ENCODE peak calls at places on chromosomes 1 and 21, in five cellular contexts. Y, N, U, V and M are unnamed samples.

GRCh38 chr1:239268007-239268406 is 118.4 kb upstream of the CHRM3 start:
- DNase-seq in N (no peak), V (no peak), Y (no peak), U (no peak), M (no peak)

GRCh38 chr1:189429610-189430009 is 1048.1 kb downstream of the BRINP3 start:
- DNase-seq in U (peak; percentile 0), Y (no peak), N (peak; percentile 11), V (no peak), M (no peak)

GRCh38 chr1:18998016-18998724 is 41.7 kb upstream of the IFFO2 start:
- DNase-seq in V (no peak), N (no peak), U (no peak), Y (peak; percentile 29), M (no peak)

GRCh38 chr1:59232209-59232608 is 64.7 kb upstream of the FGGY start:
- DNase-seq in Y (no peak), V (no peak), N (no peak), U (no peak), M (no peak)

GRCh38 chr1:97046765-97047411 is 325.3 kb downstream of the PTBP2 start:
- DNase-seq in N (no peak), Y (no peak), U (no peak), V (no peak), M (no peak)

GRCh38 chr21:35084869-35085268 is 35.8 kb upstream of the RUNX1 start:
- DNase-seq in Y (no peak), V (no peak), N (peak; percentile 81), U (peak; percentile 90), M (peak; percentile 77)

GRCh38 chr1:236173174-236173767 is 30.9 kb downstream of the GPR137B start:
- DNase-seq in Y (no peak), U (no peak), N (no peak), V (no peak), M (no peak)

GRCh38 chr1:86704972-86705632 is 726 bp downstream of the SH3GLB1 start:
- DNase-seq in U (no peak), Y (peak; percentile 64), V (peak; percentile 39), N (no peak), M (no peak)

GRCh38 chr1:153922076-153922837 is 515 bp downstream of the GATAD2B start:
- DNase-seq in V (no peak), U (no peak), N (no peak), Y (no peak), M (no peak)

GRCh38 chr1:156801409-156802121 is 15.1 kb downstream of the SH2D2A start:
- DNase-seq in Y (no peak), U (peak; percentile 87), N (no peak), V (no peak), M (peak; percentile 89)

GRCh38 chr1:22402336-22403053 is 49.2 kb upstream of the ZBTB40 start:
- DNase-seq in Y (no peak), N (no peak), U (no peak), V (no peak), M (no peak)

GRCh38 chr1:205930698-205931330 is 12.4 kb downstream of the SLC26A9 start:
- DNase-seq in N (no peak), V (no peak), Y (no peak), U (no peak), M (peak; percentile 23)

GRCh38 chr1:29736582-29737188 is 500.4 kb downstream of the PTPRU start:
- DNase-seq in N (peak; percentile 18), V (no peak), Y (no peak), U (no peak), M (peak; percentile 4)

GRCh38 chr1:161494069-161494735 is 11.1 kb upstream of the FCGR2A start:
- DNase-seq in U (no peak), N (no peak), V (no peak), Y (no peak), M (no peak)

GRCh38 chr1:19113362-19114092 is 96.5 kb downstream of the UBR4 start:
- DNase-seq in U (no peak), N (no peak), V (peak; percentile 37), Y (peak; percentile 54), M (no peak)

GRCh38 chr1:95640746-95641145 is 406.7 kb downstream of the RWDD3 start:
- DNase-seq in U (no peak), N (no peak), V (no peak), Y (no peak), M (no peak)

GRCh38 chr1:170414989-170415733 is 116.8 kb upstream of the GORAB start:
- DNase-seq in U (no peak), V (no peak), N (no peak), Y (no peak), M (no peak)

GRCh38 chr1:112721966-112722524 is 6.9 kb upstream of the PPM1J start:
- DNase-seq in V (no peak), Y (no peak), N (no peak), U (no peak), M (no peak)

GRCh38 chr1:174262747-174263241 is 103.5 kb downstream of the RABGAP1L start:
- DNase-seq in V (peak; percentile 45), Y (no peak), U (no peak), N (peak; percentile 34), M (peak; percentile 7)

GRCh38 chr1:112465122-112465521 is 43.6 kb upstream of the WNT2B start:
- DNase-seq in N (no peak), U (no peak), V (no peak), Y (no peak), M (no peak)

GRCh38 chr1:62585481-62586155 is 11.7 kb upstream of the ANGPTL3 start:
- DNase-seq in V (no peak), N (no peak), Y (no peak), U (no peak), M (no peak)

GRCh38 chr1:182709855-182710254 is 25.5 kb upstream of the RGS8 start:
- DNase-seq in N (no peak), U (no peak), V (no peak), Y (no peak), M (no peak)

GRCh38 chr1:227470688-227471087 is 92.7 kb upstream of the ZNF678 start:
- DNase-seq in U (no peak), V (no peak), Y (no peak), N (no peak), M (no peak)

GRCh38 chr1:26705788-26706237 is 10.0 kb downstream of the ARID1A start:
- DNase-seq in U (peak; percentile 77), Y (no peak), N (no peak), V (no peak), M (peak; percentile 62)

GRCh38 chr21:31671146-31671716 is 11.7 kb downstream of the SOD1 start:
- DNase-seq in U (no peak), V (no peak), N (no peak), Y (no peak), M (no peak)

GRCh38 chr1:117371436-117372151 is 4.3 kb downstream of the MAN1A2 start:
- DNase-seq in U (no peak), N (no peak), V (no peak), Y (no peak), M (peak; percentile 13)

GRCh38 chr1:210678306-210678705 is 349.6 kb downstream of the HHAT start:
- DNase-seq in V (no peak), Y (no peak), U (no peak), N (no peak), M (no peak)

GRCh38 chr1:227929746-227930472 is 17.8 kb downstream of the WNT9A start:
- DNase-seq in V (no peak), N (no peak), Y (no peak), U (no peak), M (no peak)

GRCh38 chr21:43749686-43750262 is 26.3 kb downstream of the CSTB start:
- DNase-seq in V (no peak), N (no peak), U (no peak), Y (no peak), M (no peak)

GRCh38 chr1:182671779-182672486 is 12.5 kb downstream of the RGS8 start:
- DNase-seq in V (peak; percentile 56), N (no peak), Y (no peak), U (no peak), M (no peak)

GRCh38 chr21:45365608-45366241 is 39.2 kb upstream of the COL18A1 start:
- DNase-seq in U (peak; percentile 17), V (no peak), N (peak; percentile 20), Y (no peak), M (no peak)

GRCh38 chr1:51454554-51454953 is 64.5 kb downstream of the EPS15 start:
- DNase-seq in U (no peak), Y (no peak), V (no peak), N (no peak), M (no peak)

GRCh38 chr1:225597926-225598575 is 54.9 kb downstream of the ENAH start:
- DNase-seq in V (no peak), U (no peak), Y (no peak), N (no peak), M (no peak)

DNA sequence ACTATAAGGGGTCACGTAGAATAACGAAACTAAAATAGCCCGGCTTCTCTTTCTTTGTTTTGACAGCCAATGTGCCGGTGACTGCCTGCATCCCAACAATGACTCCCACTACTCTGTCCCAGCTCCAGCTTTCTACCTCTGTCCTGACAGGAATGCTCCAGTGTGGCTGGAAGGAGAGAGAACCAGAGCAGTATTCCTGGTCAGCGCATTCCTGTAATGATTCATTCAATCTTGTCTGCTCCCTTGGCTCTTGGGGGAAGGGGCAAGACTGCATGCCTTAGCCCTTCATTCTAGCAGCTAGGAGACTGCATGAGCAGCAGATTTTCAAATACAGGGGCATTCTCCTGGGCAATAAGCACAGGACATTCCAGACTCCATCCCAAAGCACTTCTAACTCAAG is 132.1 kb upstream of the PRMT6 start:
- DNase-seq in U (peak; percentile 12), N (no peak), Y (no peak), V (no peak), M (peak; percentile 12)
- H3K4me3 ChIP-seq in U (no peak overlapping the region), N (peak overlapping the region; percentile 44), Y (no peak overlapping the region), V (no peak overlapping the region), M (no peak overlapping the region)

DNA sequence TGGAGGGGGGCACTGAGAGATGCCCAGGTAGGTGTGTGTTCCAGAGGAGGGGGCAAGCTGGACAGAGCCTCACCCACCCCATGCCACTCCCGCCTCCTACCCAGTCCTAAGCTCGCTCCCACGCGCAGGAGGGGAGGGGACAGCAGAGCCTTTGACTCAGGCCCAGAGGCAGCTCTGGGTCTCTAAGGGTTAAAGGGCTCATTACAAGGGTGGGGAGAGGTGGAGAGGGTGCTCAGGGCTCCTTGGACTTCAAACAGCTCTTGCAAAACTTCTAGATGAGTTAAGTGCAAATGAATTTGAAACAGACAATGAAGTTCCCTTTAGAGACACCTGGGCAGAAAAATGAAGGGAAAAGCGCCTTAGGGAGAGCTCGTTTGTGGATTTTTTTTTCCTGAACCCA is 104.2 kb upstream of the CASZ1 start:
- DNase-seq in V (no peak), U (no peak), N (no peak), Y (no peak), M (no peak)
- H3K4me3 ChIP-seq in V (no peak overlapping the region), U (no peak overlapping the region), N (no peak overlapping the region), Y (no peak overlapping the region), M (no peak overlapping the region)

GRCh38 chr1:111463029-111463683 is 10.6 kb upstream of the C1orf162 start:
- DNase-seq in Y (no peak), V (no peak), N (peak; percentile 81), U (no peak), M (peak; percentile 36)
- H3K4me3 ChIP-seq in Y (no peak overlapping the region), V (no peak overlapping the region), N (no peak overlapping the region), U (no peak overlapping the region), M (no peak overlapping the region)

GRCh38 chr1:244844155-244845121 is 9.0 kb downstream of the COX20 start:
- DNase-seq in U (no peak), Y (no peak), N (no peak), V (no peak), M (no peak)

GRCh38 chr1:244850099-244850852 is 14.1 kb downstream of the HNRNPU start:
- DNase-seq in N (no peak), Y (no peak), U (no peak), V (no peak), M (no peak)

GRCh38 chr1:244843148-244843978 is 7.9 kb downstream of the COX20 start:
- DNase-seq in Y (no peak), U (no peak), N (no peak), V (no peak), M (no peak)

GRCh38 chr1:244849189-244849866 is 13.9 kb downstream of the COX20 start:
- DNase-seq in N (no peak), V (no peak), U (no peak), Y (no peak), M (no peak)

GRCh38 chr1:244846653-244847052 is 11.2 kb downstream of the COX20 start:
- DNase-seq in V (no peak), N (no peak), Y (no peak), U (no peak), M (no peak)
- H3K4me3 ChIP-seq in V (no peak overlapping the region), N (no peak overlapping the region), Y (no peak overlapping the region), U (no peak overlapping the region), M (no peak overlapping the region)